ENCODE peak calls at places on chromosomes 11 and 22, in four cellular contexts. V is NCI-H2029, A is HT1080, R is mucosa of gallbladder. X is an unnamed sample.

GRCh38 chr11:113817626-113818025 is 38.0 kb downstream of the CLDN25 start:
- DNase-seq in V (no peak), A (no peak), R (no peak), X (no peak)

GRCh38 chr11:124867700-124868099 is 2.5 kb downstream of the ROBO3 start:
- DNase-seq in V (no peak), A (no peak), R (no peak), X (peak; percentile 49)

GRCh38 chr11:64695548-64695947 is 27.4 kb downstream of the NRXN2 start:
- DNase-seq in V (no peak), A (no peak), R (no peak), X (no peak)

GRCh38 chr22:11253000-11253511 is 4274.9 kb upstream of the OR11H1 start:
- DNase-seq in V (no peak), A (no peak), R (no peak), X (peak; percentile 26)

GRCh38 chr22:19871845-19872778 is 17.4 kb upstream of the GNB1L start:
- DNase-seq in V (peak; percentile 37), A (no peak), R (no peak), X (no peak)

GRCh38 chr11:86938203-86938899 is 16.8 kb downstream of the FZD4 start:
- DNase-seq in V (peak; percentile 30), A (no peak), R (no peak), X (no peak)

GRCh38 chr11:46736615-46737014 is 17.6 kb downstream of the F2 start:
- DNase-seq in V (no peak), A (no peak), R (no peak), X (no peak)

GRCh38 chr11:69499216-69499945 is 17.9 kb downstream of the LINC01488 start:
- DNase-seq in V (no peak), A (no peak), R (no peak), X (no peak)

GRCh38 chr22:45504703-45505341 is 2.1 kb downstream of the FBLN1 start:
- DNase-seq in V (no peak), A (no peak), R (no peak), X (no peak)

GRCh38 chr11:2697871-2698270 is 1.9 kb downstream of the KCNQ1OT1 start:
- DNase-seq in V (no peak), A (no peak), R (no peak), X (no peak)

GRCh38 chr11:127106142-127106541 is 105.6 kb upstream of the KIRREL3 start:
- DNase-seq in V (peak; percentile 97), A (peak; percentile 63), R (peak; percentile 42), X (no peak)

GRCh38 chr22:38238519-38239051 is 34.2 kb downstream of the TMEM184B start:
- DNase-seq in V (no peak), A (no peak), R (no peak), X (no peak)

GRCh38 chr11:46389450-46390330 is 1.9 kb downstream of the CHRM4 start:
- DNase-seq in V (peak; percentile 53), A (peak; percentile 73), R (peak; percentile 58), X (peak; percentile 90)

GRCh38 chr11:10798330-10798980 is 10.3 kb downstream of the EIF4G2 start:
- DNase-seq in V (no peak), A (no peak), R (no peak), X (no peak)

GRCh38 chr11:125404811-125405481 is 91.1 kb downstream of the FEZ1 start:
- DNase-seq in V (no peak), A (peak; percentile 60), R (peak; percentile 67), X (peak; percentile 73)